ENCODE peak calls at places on chromosomes 7 and 10, in four cellular contexts. W, L, F and Q are unnamed samples.
A peak's percentile ranks its signal among the peaks of the same experiment; 100 is the strongest.

GRCh38 chr10:85266808-85267207 is 938.4 kb downstream of the CCSER2 start:
- DNase-seq in W (no peak), L (no peak), F (no peak), Q (no peak)

GRCh38 chr10:317219-317868 is 182.1 kb downstream of the ZMYND11 start:
- DNase-seq in L (no peak), W (no peak), F (peak; percentile 82), Q (no peak)

GRCh38 chr7:99740573-99741437 is 5.8 kb upstream of the CYP3A7 start:
- DNase-seq in W (no peak), F (no peak), L (peak; percentile 8), Q (no peak)

GRCh38 chr10:132957131-132957530 is 14.8 kb upstream of the CFAP46 start:
- DNase-seq in W (no peak), F (no peak), L (no peak), Q (no peak)

GRCh38 chr10:101535949-101536348 is 52.1 kb downstream of the POLL start:
- DNase-seq in F (no peak), L (no peak), W (no peak), Q (peak; percentile 14)

GRCh38 chr7:25319707-25320106 is 91.4 kb upstream of the NPVF start:
- DNase-seq in W (no peak), L (no peak), F (peak; percentile 11), Q (no peak)

GRCh38 chr10:113027574-113028392 is 77.7 kb downstream of the TCF7L2 start:
- DNase-seq in W (no peak), F (no peak), L (peak; percentile 42), Q (no peak)

GRCh38 chr7:5780801-5781496 is 514 bp downstream of the RNF216 start:
- DNase-seq in W (no peak), F (no peak), L (no peak), Q (peak; percentile 20)

GRCh38 chr7:115984105-115984504 is 46.5 kb downstream of the TFEC start:
- DNase-seq in F (no peak), W (no peak), L (no peak), Q (no peak)

GRCh38 chr10:112601214-112602090 is 154.4 kb downstream of the VTI1A start:
- DNase-seq in F (no peak), L (no peak), W (no peak), Q (no peak)

GRCh38 chr7:139884441-139884840 is 55.4 kb downstream of the TBXAS1 start:
- DNase-seq in F (no peak), W (no peak), L (no peak), Q (no peak)

GRCh38 chr10:124731551-124731950 is 12.6 kb downstream of the FAM53B start:
- DNase-seq in F (no peak), L (no peak), W (no peak), Q (no peak)

GRCh38 chr10:75403144-75404022 is 1.8 kb upstream of the ZNF503 start:
- DNase-seq in W (no peak), L (peak; percentile 18), F (no peak), Q (no peak)

GRCh38 chr10:13536674-13537366 is 8.0 kb upstream of the BEND7 start:
- DNase-seq in W (peak; percentile 66), L (peak; percentile 65), F (peak; percentile 16), Q (peak; percentile 69)

DNA sequence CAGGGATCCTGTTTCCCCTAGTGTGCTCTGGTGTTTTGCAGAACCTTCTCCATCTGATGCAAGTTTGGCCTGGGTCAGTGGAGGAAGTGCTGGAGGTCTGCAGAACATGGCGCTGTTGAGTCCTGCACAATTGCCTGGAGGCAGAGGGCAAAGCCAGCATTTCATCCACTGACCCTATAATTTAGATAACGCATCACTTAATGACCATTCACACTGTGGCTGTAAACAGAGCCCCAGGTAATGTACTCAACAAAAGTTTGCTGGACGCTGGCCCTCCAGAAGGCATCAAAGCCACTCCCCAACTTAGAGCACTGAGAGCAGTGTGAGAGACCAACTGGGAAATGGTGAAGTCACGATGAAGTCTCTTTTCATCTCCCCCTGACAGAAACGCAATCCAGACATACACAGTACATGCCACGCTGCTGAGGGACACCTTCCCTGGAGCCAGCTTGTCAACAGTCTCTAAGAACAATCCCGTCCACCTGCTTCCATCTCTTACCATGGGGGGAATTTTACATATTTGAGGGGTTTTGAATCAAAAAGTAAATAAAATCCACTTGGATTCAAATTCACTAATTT is 13.4 kb downstream of the C10orf71 start:
- DNase-seq in W (no peak), L (no peak), F (no peak), Q (no peak)
- TF ChIP-seq ATF2 in W (no peak), L (no peak), F (no peak), Q (no peak)

GRCh38 chr10:88108115-88108610 is 244.7 kb downstream of the PTEN start:
- DNase-seq in W (no peak), F (peak; percentile 94), L (no peak), Q (no peak)
- TF ChIP-seq CBX5 in W (no peak), F (peak; percentile 64), L (no peak), Q (no peak)

GRCh38 chr7:101156866-101157589 is 2.8 kb downstream of the AP1S1 start:
- DNase-seq in L (no peak), W (no peak), F (no peak), Q (no peak)
- TF ChIP-seq ATF2 in L (no peak), W (no peak), F (no peak), Q (no peak)

GRCh38 chr7:418636-419280 is 100.9 kb downstream of the PDGFA start:
- DNase-seq in W (no peak), F (no peak), L (no peak), Q (no peak)
- TF ChIP-seq CBX5 in W (no peak), F (no peak), L (no peak), Q (no peak)

GRCh38 chr7:44977956-44978355 is 859 bp downstream of the MYO1G start:
- DNase-seq in F (no peak), W (no peak), L (no peak), Q (no peak)
- TF ChIP-seq ATF2 in F (no peak), W (no peak), L (no peak), Q (no peak)

GRCh38 chr10:60807499-60807898 is 29.2 kb downstream of the CDK1 start:
- DNase-seq in L (no peak), F (no peak), W (no peak), Q (no peak)

GRCh38 chr10:60806951-60807350 is 28.7 kb downstream of the CDK1 start:
- DNase-seq in F (no peak), W (no peak), L (no peak), Q (no peak)

GRCh38 chr10:60810437-60811182 is 32.3 kb downstream of the CDK1 start:
- DNase-seq in L (peak; percentile 18), F (no peak), W (no peak), Q (no peak)

GRCh38 chr10:60808031-60808430 is 29.8 kb downstream of the CDK1 start:
- DNase-seq in W (no peak), F (no peak), L (no peak), Q (no peak)

DNA sequence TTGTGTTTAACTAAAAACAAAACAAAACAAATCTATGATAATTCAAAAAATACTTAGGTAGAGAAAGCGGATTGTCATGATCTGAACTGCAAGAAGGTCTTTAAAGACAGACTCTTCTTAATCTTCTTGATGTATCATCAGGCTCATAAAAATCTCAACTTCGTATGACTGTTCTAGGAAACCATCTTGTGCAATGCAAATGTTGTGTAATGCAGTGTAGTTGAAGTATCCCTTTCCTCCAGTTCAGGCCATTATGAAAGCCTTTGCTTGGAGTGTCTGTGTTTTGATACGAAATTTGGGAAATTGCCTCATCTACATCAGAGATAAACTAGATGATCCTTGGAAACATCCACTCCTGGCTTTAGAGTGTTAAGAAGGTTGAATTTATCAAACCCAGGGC is 30.9 kb downstream of the CDK1 start:
- DNase-seq in W (no peak), L (no peak), F (no peak), Q (no peak)
- TF ChIP-seq CBX5 in W (no peak), L (no peak), F (no peak), Q (no peak)

GRCh38 chr7:130960208-130960988 is 226.4 kb upstream of the KLF14 start:
- DNase-seq in L (no peak), W (no peak), F (peak; percentile 73), Q (peak; percentile 34)
- TF ChIP-seq ATF2 in L (no peak), W (no peak), F (no peak), Q (no peak)

DNA sequence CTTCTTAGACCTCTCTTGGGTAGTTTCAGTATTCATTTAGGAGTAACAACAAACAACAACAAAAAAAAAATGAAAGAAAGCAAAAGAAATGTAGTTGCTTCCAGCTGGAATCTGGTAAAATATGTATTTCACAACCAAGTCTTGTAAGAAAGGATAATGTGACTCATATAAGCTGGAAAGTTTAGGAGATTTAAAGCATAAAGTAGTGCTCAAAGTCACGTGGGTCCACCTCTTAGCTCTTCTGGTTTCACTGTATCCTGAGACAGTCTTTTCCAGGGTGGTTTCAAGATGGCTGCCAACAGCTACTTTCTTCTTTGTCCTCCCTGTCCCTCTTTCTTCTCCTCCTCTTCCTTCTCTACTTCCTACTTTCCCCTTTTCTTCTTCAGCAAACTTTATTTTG is 69.5 kb upstream of the CDK13 start:
- DNase-seq in W (no peak), F (no peak), L (no peak), Q (no peak)
- TF ChIP-seq CBX5 in W (no peak), F (no peak), L (no peak), Q (no peak)